ENCODE peak calls at places on chromosomes 4 and X, in ten cellular contexts. P is aorta; G is adipocyte; K is A673; Z is mucosa of descending colon; T is SJCRH30; S is SK-N-MC; B is heart right ventricle; Q is GM06990; O is CD4-positive, CD25-positive, alpha-beta regulatory T cell. D is an unnamed sample.

GRCh38 chr4:98261291-98262271 is at the start of gene RAP1GDS1:
- DNase-seq in Q (no peak), S (no peak), T (peak; percentile 66), G (peak; percentile 81), O (peak; percentile 73), Z (no peak), B (peak; percentile 33), K (peak; percentile 65), P (peak; percentile 81), D (peak; percentile 30)

GRCh38 chr4:118888666-118889312 is at the start of gene SYNPO2:
- DNase-seq in G (peak; percentile 93), O (no peak), K (peak; percentile 81), Z (peak; percentile 66), B (peak; percentile 81), T (peak; percentile 43), S (no peak), P (peak; percentile 93), Q (peak; percentile 30), D (peak; percentile 86)

GRCh38 chr4:3431446-3431993 is 10.2 kb upstream of the HGFAC start:
- DNase-seq in S (no peak), T (no peak), Z (no peak), P (no peak), Q (no peak), B (no peak), G (no peak), K (no peak), O (no peak), D (no peak)

GRCh38 chrX:40473460-40474204 is 107.1 kb upstream of the ATP6AP2 start:
- DNase-seq in Q (no peak), B (no peak), Z (no peak), P (no peak), T (no peak), G (no peak), K (no peak), S (no peak), O (no peak), D (no peak)

GRCh38 chr4:120815361-120815760 is 107.2 kb downstream of the PRDM5 start:
- DNase-seq in K (no peak), P (no peak), Q (no peak), S (no peak), Z (no peak), T (no peak), G (no peak), B (no peak), O (no peak), D (no peak)

GRCh38 chr4:84887824-84888223 is 78.7 kb downstream of the WDFY3 start:
- DNase-seq in K (peak; percentile 24), Q (no peak), T (no peak), S (no peak), G (peak; percentile 17), B (no peak), O (no peak), P (no peak), Z (no peak), D (no peak)

GRCh38 chrX:150848914-150849365 is 49.5 kb downstream of the CD99L2 start:
- DNase-seq in O (no peak), Z (peak; percentile 24), T (no peak), G (no peak), Q (no peak), K (no peak), B (no peak), S (no peak), P (no peak), D (no peak)

GRCh38 chr4:20378181-20378580 is 126.5 kb downstream of the SLIT2 start:
- DNase-seq in K (no peak), T (no peak), G (no peak), B (no peak), P (no peak), Z (no peak), O (no peak), Q (no peak), S (no peak), D (no peak)

GRCh38 chr4:105550641-105551040 is 1.8 kb upstream of the ARHGEF38 start:
- DNase-seq in K (no peak), O (no peak), G (no peak), T (no peak), Z (no peak), B (no peak), P (no peak), Q (no peak), S (no peak), D (no peak)

GRCh38 chr4:30996841-30997240 is 276.7 kb downstream of the PCDH7 start:
- DNase-seq in P (no peak), S (no peak), Z (no peak), O (no peak), B (no peak), T (no peak), K (no peak), Q (no peak), G (no peak), D (no peak)

GRCh38 chr4:69308634-69309033 is 28.4 kb downstream of the UGT2B28 start:
- DNase-seq in Z (no peak), S (no peak), T (no peak), B (no peak), P (no peak), G (no peak), O (no peak), K (no peak), Q (no peak), D (no peak)

GRCh38 chrX:149540621-149541520 is at the start of gene EOLA1:
- DNase-seq in G (peak; percentile 91), O (peak; percentile 92), S (peak; percentile 86), Z (peak; percentile 88), T (peak; percentile 90), B (peak; percentile 82), Q (peak; percentile 89), K (peak; percentile 95), P (peak; percentile 91), D (peak; percentile 82)

GRCh38 chr4:160956875-160957274 is 1206.9 kb downstream of the FSTL5 start:
- DNase-seq in B (no peak), Q (no peak), Z (no peak), S (no peak), K (no peak), O (no peak), P (no peak), T (no peak), G (no peak), D (no peak)

GRCh38 chrX:36978886-36979285 is 29.3 kb upstream of the FAM47C start:
- DNase-seq in Z (no peak), O (no peak), K (no peak), G (peak; percentile 58), T (no peak), S (no peak), Q (no peak), P (no peak), B (no peak), D (no peak)

GRCh38 chr4:152605641-152606304 is 69.9 kb upstream of the FBXW7 start:
- DNase-seq in S (no peak), Q (no peak), P (no peak), K (peak; percentile 80), G (peak; percentile 30), O (no peak), Z (no peak), T (peak; percentile 40), B (peak; percentile 6), D (no peak)

GRCh38 chrX:10677490-10677889 is 57.1 kb upstream of the MID1 start:
- DNase-seq in O (no peak), P (no peak), K (no peak), S (no peak), B (no peak), Z (no peak), G (peak; percentile 15), T (peak; percentile 2), Q (no peak), D (no peak)

GRCh38 chrX:32520789-32521188 is 690.6 kb downstream of the DMD start:
- DNase-seq in O (no peak), K (no peak), Q (no peak), P (no peak), G (no peak), Z (no peak), S (no peak), B (no peak), T (no peak), D (no peak)

GRCh38 chrX:32514986-32515385 is 696.4 kb downstream of the DMD start:
- DNase-seq in G (no peak), B (no peak), P (no peak), Q (no peak), S (no peak), Z (no peak), K (no peak), T (no peak), O (no peak), D (no peak)
- H3K36me3 ChIP-seq in G (no peaks in the 10 kb centered on the region), B (no peaks in the 10 kb centered on the region), P (no peaks in the 10 kb centered on the region), Q (no peaks in the 10 kb centered on the region), S (no peaks in the 10 kb centered on the region), Z (no peaks in the 10 kb centered on the region), K (no peaks in the 10 kb centered on the region), T (no peaks in the 10 kb centered on the region), O (no peaks in the 10 kb centered on the region), D (no peaks in the 10 kb centered on the region)

GRCh38 chr4:169253904-169254303 is 16.9 kb downstream of the SH3RF1 start:
- DNase-seq in T (no peak), S (no peak), O (no peak), P (no peak), K (no peak), Q (no peak), G (peak; percentile 47), B (no peak), Z (no peak), D (no peak)
- H3K4me3 ChIP-seq in T (no peak overlapping the region), S (no peak overlapping the region), O (no peak overlapping the region), P (no peak overlapping the region), K (no peak overlapping the region), Q (no peak overlapping the region), G (peak overlapping the region; percentile 64), B (no peak overlapping the region), Z (no peak overlapping the region), D (no peak overlapping the region)

GRCh38 chr4:138175337-138175794 is 66.8 kb downstream of the SLC7A11 start:
- DNase-seq in K (no peak), T (peak; percentile 2), Z (peak; percentile 23), S (no peak), G (peak; percentile 52), B (no peak), Q (no peak), O (no peak), P (no peak), D (peak; percentile 15)
- H3K36me3 ChIP-seq in K (peaks cover 90% of the 10 kb centered on the region), T (no peaks in the 10 kb centered on the region), Z (no peaks in the 10 kb centered on the region), S (peaks cover 96% of the 10 kb centered on the region), G (peaks cover 22% of the 10 kb centered on the region), B (no peaks in the 10 kb centered on the region), Q (no peaks in the 10 kb centered on the region), O (no peaks in the 10 kb centered on the region), P (no peaks in the 10 kb centered on the region), D (no peaks in the 10 kb centered on the region)

GRCh38 chr4:77538144-77538543 is 67.5 kb upstream of the CXCL13 start:
- DNase-seq in B (no peak), P (no peak), K (no peak), G (peak; percentile 77), T (no peak), O (no peak), Q (no peak), S (no peak), Z (no peak), D (no peak)

GRCh38 chr4:77538574-77539157 is 67.0 kb upstream of the CXCL13 start:
- DNase-seq in K (no peak), P (no peak), B (no peak), S (no peak), O (no peak), Q (no peak), G (peak; percentile 13), T (peak; percentile 48), Z (no peak), D (no peak)
- H3K4me3 ChIP-seq in K (no peak overlapping the region), P (no peak overlapping the region), B (no peak overlapping the region), S (no peak overlapping the region), O (no peak overlapping the region), Q (no peak overlapping the region), G (no peak overlapping the region), T (no peak overlapping the region), Z (no peak overlapping the region), D (no peak overlapping the region)

D was measured in left ventricle myocardium inferior.